ENCODE peak calls at places on chromosome 6, in nine cellular contexts. Y is effector memory CD4-positive, alpha-beta T cell; R is activated CD4-positive, alpha-beta T cell treated with anti-CD3 and anti-CD28 coated beads for 4 hours; X is midbrain; N is stimulated activated CD4-positive, alpha-beta T cell treated with anti-CD3 and anti-CD28 coated beads, TNF-alpha, amount 100 ng/mL, for 24 hours; S is cortex of kidney; H is CD8-positive, alpha-beta memory T cell; K is pancreas; P is tibial artery. W is an unnamed sample.

GRCh38 chr6:108914235-108915022 is 66.2 kb downstream of the ARMC2 start:
- DNase-seq in S (no peak), H (peak; percentile 21), X (no peak), P (no peak), Y (peak; percentile 29), R (peak; percentile 45), N (no peak), K (no peak), W (no peak)

GRCh38 chr6:148379481-148379880 is 36.8 kb downstream of the SASH1 start:
- DNase-seq in X (no peak), P (no peak), Y (no peak), N (no peak), S (no peak), K (no peak), H (no peak), R (no peak), W (no peak)

GRCh38 chr6:145875496-145876244 is 61.1 kb upstream of the FBXO30 start:
- DNase-seq in N (no peak), H (no peak), S (no peak), X (no peak), R (no peak), P (no peak), Y (no peak), K (no peak), W (no peak)

GRCh38 chr6:169224185-169224695 is 29.4 kb downstream of the THBS2 start:
- DNase-seq in R (no peak), H (no peak), S (no peak), N (no peak), P (no peak), X (no peak), K (no peak), Y (no peak), W (no peak)

GRCh38 chr6:84774174-84775158 is 10.1 kb upstream of the TBX18 start:
- DNase-seq in Y (no peak), X (peak; percentile 13), R (no peak), P (peak; percentile 87), N (peak; percentile 11), K (peak; percentile 47), S (no peak), H (no peak), W (no peak)

GRCh38 chr6:279630-280029 is 12.7 kb upstream of the DUSP22 start:
- DNase-seq in K (no peak), Y (no peak), S (no peak), P (no peak), X (no peak), H (no peak), N (no peak), R (no peak), W (no peak)

GRCh38 chr6:8990075-8990474 is 554.7 kb upstream of the SLC35B3 start:
- DNase-seq in H (no peak), R (no peak), Y (no peak), P (no peak), N (no peak), X (no peak), K (no peak), S (no peak), W (no peak)

GRCh38 chr6:836276-836853 is 143.4 kb upstream of the EXOC2 start:
- DNase-seq in R (no peak), X (no peak), Y (no peak), H (no peak), S (no peak), K (no peak), N (no peak), P (no peak), W (no peak)

GRCh38 chr6:3280866-3281465 is 22.2 kb downstream of the PSMG4 start:
- DNase-seq in Y (no peak), P (peak; percentile 48), H (no peak), K (no peak), S (no peak), N (no peak), R (no peak), X (no peak), W (no peak)

GRCh38 chr6:44512868-44513641 is 125.5 kb downstream of the CDC5L start:
- DNase-seq in R (no peak), K (no peak), N (no peak), X (peak; percentile 33), H (no peak), Y (no peak), P (no peak), S (no peak), W (no peak)

GRCh38 chr6:132907915-132908314 is 93.5 kb downstream of the RPS12 start:
- DNase-seq in S (no peak), K (no peak), X (no peak), N (no peak), R (no peak), Y (no peak), H (no peak), P (no peak), W (no peak)

GRCh38 chr6:85405175-85405852 is 44.6 kb upstream of the NT5E start:
- DNase-seq in X (no peak), S (no peak), Y (no peak), H (no peak), R (no peak), N (no peak), P (no peak), K (peak; percentile 66), W (no peak)

GRCh38 chr6:130457605-130458004 is 91.8 kb downstream of the TMEM200A start:
- DNase-seq in H (no peak), K (no peak), P (no peak), R (no peak), Y (no peak), N (no peak), X (no peak), S (no peak), W (no peak)

GRCh38 chr6:139982652-139983051 is 608.2 kb upstream of the CITED2 start:
- DNase-seq in P (no peak), S (no peak), X (no peak), R (no peak), K (no peak), H (no peak), Y (no peak), N (no peak), W (no peak)

GRCh38 chr6:101630956-101631355 is 237.4 kb downstream of the GRIK2 start:
- DNase-seq in X (no peak), N (no peak), R (no peak), Y (no peak), K (no peak), P (no peak), H (no peak), S (no peak), W (no peak)

GRCh38 chr6:129749749-129750120 is 39.8 kb upstream of the ARHGAP18 start:
- DNase-seq in Y (no peak), S (no peak), K (no peak), P (no peak), R (no peak), H (peak; percentile 62), X (no peak), N (no peak), W (no peak)

GRCh38 chr6:45721665-45722064 is 294.0 kb downstream of the CLIC5 start:
- DNase-seq in X (no peak), Y (no peak), K (no peak), P (no peak), H (no peak), R (no peak), N (no peak), S (no peak), W (no peak)

GRCh38 chr6:158688860-158689259 is 39.0 kb downstream of the SYTL3 start:
- DNase-seq in S (no peak), Y (no peak), N (no peak), P (no peak), K (no peak), X (no peak), H (no peak), R (no peak), W (no peak)

GRCh38 chr6:13217206-13217905 is 111.0 kb downstream of the TBC1D7 start:
- DNase-seq in Y (no peak), R (no peak), P (no peak), X (no peak), N (no peak), H (no peak), K (no peak), S (no peak), W (no peak)

GRCh38 chr6:54102239-54102638 is 9.0 kb upstream of the MLIP start:
- DNase-seq in S (no peak), N (no peak), H (no peak), Y (no peak), R (no peak), X (no peak), P (no peak), K (no peak), W (no peak)

GRCh38 chr6:125984311-125984710 is 2.0 kb upstream of the TRMT11 start:
- DNase-seq in S (no peak), R (no peak), X (no peak), P (no peak), K (no peak), H (no peak), N (no peak), Y (no peak), W (no peak)

GRCh38 chr6:40541556-40542174 is 45.5 kb downstream of the LRFN2 start:
- DNase-seq in R (no peak), P (no peak), S (no peak), H (no peak), N (no peak), Y (no peak), K (no peak), X (no peak), W (no peak)

GRCh38 chr6:53593001-53593488 is 48.1 kb upstream of the GCLC start:
- DNase-seq in N (no peak), K (no peak), X (no peak), S (no peak), R (no peak), H (no peak), P (no peak), Y (no peak), W (no peak)

GRCh38 chr6:113672691-113673149 is 184.4 kb upstream of the MARCKS start:
- DNase-seq in P (peak; percentile 77), K (no peak), Y (no peak), S (no peak), H (no peak), N (no peak), X (peak; percentile 24), R (no peak), W (no peak)

GRCh38 chr6:127484207-127484858 is 25.1 kb upstream of the KIAA0408 start:
- DNase-seq in N (no peak), Y (no peak), X (peak; percentile 28), R (peak; percentile 9), K (no peak), S (no peak), P (no peak), H (peak; percentile 18), W (no peak)

GRCh38 chr6:10099648-10100047 is 315.2 kb downstream of the TFAP2A start:
- DNase-seq in H (no peak), Y (no peak), P (no peak), K (no peak), X (no peak), N (no peak), S (no peak), R (no peak), W (no peak)

GRCh38 chr6:10414766-10415592 is at the start of gene TFAP2A:
- DNase-seq in P (no peak), X (no peak), S (no peak), H (no peak), Y (no peak), N (no peak), R (no peak), K (no peak), W (no peak)

GRCh38 chr6:139676718-139677117 is 302.3 kb upstream of the CITED2 start:
- DNase-seq in X (no peak), H (no peak), N (no peak), Y (no peak), P (no peak), K (no peak), S (no peak), R (no peak), W (no peak)

GRCh38 chr6:44087623-44088022 is 39.6 kb downstream of the MRPL14 start:
- DNase-seq in N (no peak), P (no peak), X (no peak), K (no peak), R (no peak), Y (no peak), S (no peak), H (no peak), W (no peak)

GRCh38 chr6:21914121-21914973 is 320.8 kb downstream of the SOX4 start:
- DNase-seq in K (peak; percentile 70), H (no peak), R (peak; percentile 13), Y (no peak), X (no peak), P (no peak), N (peak; percentile 52), S (no peak), W (peak; percentile 11)

GRCh38 chr6:129709451-129709908 is 497 bp downstream of the ARHGAP18 start:
- DNase-seq in P (peak; percentile 61), R (no peak), X (peak; percentile 47), Y (no peak), N (no peak), K (no peak), S (no peak), H (no peak), W (no peak)

W was measured in stimulated activated naive CD4-positive, alpha-beta T cell treated with Interleukin-2 at 50 U/mL for 16 hours.